ENCODE peak calls at places on chromosomes 4 and X, in five cellular contexts. One of them, this sample, is unnamed.

GRCh38 chr4:15542795-15543194 is 73.1 kb downstream of the CC2D2A start:
- DNase-seq in HCT116: no peak
- DNase-seq in A549: no peak
- DNase-seq in upper lobe of left lung: no peak
- DNase-seq in neuronal stem cell: no peak
- DNase-seq in this sample: no peak

GRCh38 chrX:24651783-24652182 is 4.6 kb upstream of the PCYT1B start:
- DNase-seq in HCT116: no peak
- DNase-seq in A549: no peak
- DNase-seq in upper lobe of left lung: no peak
- DNase-seq in neuronal stem cell: no peak
- DNase-seq in this sample: no peak

GRCh38 chr4:102217775-102218174 is 127.5 kb downstream of the SLC39A8 start:
- DNase-seq in HCT116: no peak
- DNase-seq in A549: no peak
- DNase-seq in upper lobe of left lung: no peak
- DNase-seq in neuronal stem cell: no peak
- DNase-seq in this sample: no peak

GRCh38 chrX:25534096-25534495 is 518.3 kb upstream of the ARX start:
- DNase-seq in HCT116: no peak
- DNase-seq in A549: no peak
- DNase-seq in upper lobe of left lung: no peak
- DNase-seq in neuronal stem cell: no peak
- DNase-seq in this sample: no peak

GRCh38 chr4:130054895-130055294 is 958.9 kb downstream of the C4orf33 start:
- DNase-seq in HCT116: no peak
- DNase-seq in A549: peak; percentile 9
- DNase-seq in upper lobe of left lung: no peak
- DNase-seq in neuronal stem cell: no peak
- DNase-seq in this sample: no peak

GRCh38 chrX:132092439-132093065 is 35.3 kb downstream of the FRMD7 start:
- DNase-seq in HCT116: peak; percentile 52
- DNase-seq in A549: peak; percentile 64
- DNase-seq in upper lobe of left lung: no peak
- DNase-seq in neuronal stem cell: peak; percentile 50
- DNase-seq in this sample: peak; percentile 52

GRCh38 chr4:8401665-8402064 is 38.9 kb downstream of the ACOX3 start:
- DNase-seq in HCT116: no peak
- DNase-seq in A549: no peak
- DNase-seq in upper lobe of left lung: no peak
- DNase-seq in neuronal stem cell: no peak
- DNase-seq in this sample: no peak

GRCh38 chr4:55378617-55379467 is 16.9 kb upstream of the TMEM165 start:
- DNase-seq in HCT116: peak; percentile 60
- DNase-seq in A549: peak; percentile 67
- DNase-seq in upper lobe of left lung: no peak
- DNase-seq in neuronal stem cell: no peak
- DNase-seq in this sample: peak; percentile 50

GRCh38 chr4:788636-789297 is 37.2 kb downstream of the CPLX1 start:
- DNase-seq in HCT116: no peak
- DNase-seq in A549: no peak
- DNase-seq in upper lobe of left lung: no peak
- DNase-seq in neuronal stem cell: no peak
- DNase-seq in this sample: peak; percentile 60

GRCh38 chr4:74158561-74159396 is 861 bp downstream of the MTHFD2L start:
- DNase-seq in HCT116: no peak
- DNase-seq in A549: peak; percentile 3
- DNase-seq in upper lobe of left lung: no peak
- DNase-seq in neuronal stem cell: no peak
- DNase-seq in this sample: no peak

DNA sequence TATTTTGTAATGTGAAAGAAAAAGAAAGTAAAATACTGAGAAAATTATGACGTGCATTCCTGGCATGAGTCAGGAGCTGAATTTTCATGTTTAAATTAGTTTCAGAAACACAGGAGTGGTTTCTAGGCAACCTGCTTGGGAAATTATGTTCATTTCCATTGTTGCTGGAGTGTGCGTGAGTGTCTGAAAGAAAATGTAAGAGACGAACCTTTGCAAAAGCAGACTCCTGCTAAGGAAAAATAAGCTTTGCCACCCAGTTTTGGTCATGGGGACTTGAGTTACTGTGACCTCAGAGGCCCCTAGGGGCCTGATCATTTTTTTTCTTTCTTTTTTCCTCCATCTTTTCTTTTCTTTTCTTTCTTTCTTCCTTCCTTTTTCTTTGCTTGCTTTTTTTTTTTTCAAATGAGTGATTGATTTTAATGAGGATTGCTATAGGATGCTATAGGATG is 18.8 kb upstream of the CHRNA9 start:
- DNase-seq in HCT116: no peak
- DNase-seq in A549: peak; percentile 84
- DNase-seq in upper lobe of left lung: no peak
- DNase-seq in neuronal stem cell: no peak
- DNase-seq in this sample: no peak
- H3K4me3 ChIP-seq in HCT116: peak overlapping the region; percentile 44
- H3K4me3 ChIP-seq in A549: peak overlapping the region; percentile 28
- H3K4me3 ChIP-seq in upper lobe of left lung: no peak overlapping the region
- H3K4me3 ChIP-seq in neuronal stem cell: no peak overlapping the region
- H3K4me3 ChIP-seq in this sample: no peak overlapping the region

DNA sequence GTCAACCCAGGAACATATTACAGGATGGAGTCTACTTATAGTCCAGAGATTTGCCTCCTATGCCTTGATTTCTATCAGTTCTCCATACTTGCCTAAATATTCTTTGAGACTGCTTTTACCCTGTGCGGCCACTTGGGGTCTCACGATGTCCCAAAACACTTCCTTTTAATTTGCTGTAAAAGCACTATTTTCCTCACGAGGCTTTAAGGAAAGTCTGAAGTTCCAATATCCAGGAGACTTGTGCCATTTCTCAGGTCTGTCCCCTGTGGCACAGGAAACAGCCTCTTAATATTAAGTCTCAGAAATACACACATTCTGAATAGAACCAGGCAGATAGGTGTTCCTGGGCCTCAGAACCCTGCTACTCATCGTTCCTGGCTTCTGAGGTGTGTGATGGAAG is 142.9 kb downstream of the TMEM164 start:
- DNase-seq in HCT116: no peak
- DNase-seq in A549: peak; percentile 36
- DNase-seq in upper lobe of left lung: no peak
- DNase-seq in neuronal stem cell: no peak
- DNase-seq in this sample: no peak
- H3K27ac ChIP-seq in HCT116: no peak overlapping the region
- H3K27ac ChIP-seq in A549: peak overlapping the region; percentile 55
- H3K27ac ChIP-seq in upper lobe of left lung: peak overlapping the region; percentile 14
- H3K27ac ChIP-seq in neuronal stem cell: no peak overlapping the region
- H3K27ac ChIP-seq in this sample: no peak overlapping the region

GRCh38 chr4:54054501-54054900 is 9.9 kb downstream of the CHIC2 start:
- DNase-seq in HCT116: no peak
- DNase-seq in A549: no peak
- DNase-seq in upper lobe of left lung: no peak
- DNase-seq in neuronal stem cell: no peak
- DNase-seq in this sample: no peak
- H3K4me3 ChIP-seq in HCT116: no peak overlapping the region
- H3K4me3 ChIP-seq in A549: no peak overlapping the region
- H3K4me3 ChIP-seq in upper lobe of left lung: no peak overlapping the region
- H3K4me3 ChIP-seq in neuronal stem cell: no peak overlapping the region
- H3K4me3 ChIP-seq in this sample: no peak overlapping the region

GRCh38 chr4:11428161-11428700 is 463 bp downstream of the HS3ST1 start:
- DNase-seq in HCT116: no peak
- DNase-seq in A549: no peak
- DNase-seq in upper lobe of left lung: peak; percentile 41
- DNase-seq in neuronal stem cell: peak; percentile 12
- DNase-seq in this sample: no peak
- H3K27ac ChIP-seq in HCT116: peak overlapping the region; percentile 90
- H3K27ac ChIP-seq in A549: peak overlapping the region; percentile 78
- H3K27ac ChIP-seq in upper lobe of left lung: peak overlapping the region; percentile 67
- H3K27ac ChIP-seq in neuronal stem cell: no peak overlapping the region
- H3K27ac ChIP-seq in this sample: peak overlapping the region; percentile 88

GRCh38 chr4:78787392-78788004 is 11.3 kb downstream of the BMP2K start:
- DNase-seq in HCT116: no peak
- DNase-seq in A549: no peak
- DNase-seq in upper lobe of left lung: no peak
- DNase-seq in neuronal stem cell: no peak
- DNase-seq in this sample: no peak
- H3K4me3 ChIP-seq in HCT116: no peak overlapping the region
- H3K4me3 ChIP-seq in A549: no peak overlapping the region
- H3K4me3 ChIP-seq in upper lobe of left lung: no peak overlapping the region
- H3K4me3 ChIP-seq in neuronal stem cell: no peak overlapping the region
- H3K4me3 ChIP-seq in this sample: no peak overlapping the region

DNA sequence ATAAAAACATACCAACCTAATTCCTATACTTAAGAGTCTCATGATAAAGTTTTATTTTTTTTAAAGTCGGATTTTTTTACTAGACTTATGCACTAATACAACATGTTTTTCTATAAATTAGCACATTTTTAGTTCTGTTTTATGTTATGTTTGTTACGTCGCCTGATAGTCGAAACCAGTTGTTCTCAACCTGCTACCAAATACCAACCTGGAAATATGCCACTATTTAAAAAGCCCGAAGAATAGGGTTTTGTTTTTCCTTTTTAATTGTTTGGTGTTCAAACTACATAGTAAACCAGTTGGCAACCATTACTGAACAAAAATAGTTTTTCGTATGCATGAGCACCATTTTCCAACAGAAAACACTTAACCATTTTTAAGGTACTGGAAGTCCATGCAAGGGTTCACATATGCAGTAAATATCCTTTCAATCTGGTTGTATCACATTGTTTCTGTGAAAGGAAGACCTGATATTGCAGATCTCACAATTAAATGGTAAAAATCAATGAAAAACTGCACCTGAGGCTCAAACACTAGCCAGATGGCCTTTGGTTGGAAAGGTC is 1.4 kb downstream of the WDFY3 start:
- DNase-seq in HCT116: no peak
- DNase-seq in A549: no peak
- DNase-seq in upper lobe of left lung: no peak
- DNase-seq in neuronal stem cell: no peak
- DNase-seq in this sample: no peak
- H3K27ac ChIP-seq in HCT116: peak overlapping the region; percentile 88
- H3K27ac ChIP-seq in A549: peak overlapping the region; percentile 98
- H3K27ac ChIP-seq in upper lobe of left lung: peak overlapping the region; percentile 99
- H3K27ac ChIP-seq in neuronal stem cell: peak overlapping the region; percentile 22
- H3K27ac ChIP-seq in this sample: no peak overlapping the region

GRCh38 chr4:125322363-125322730 is 7.6 kb downstream of the FAT4 start:
- DNase-seq in HCT116: no peak
- DNase-seq in A549: no peak
- DNase-seq in upper lobe of left lung: no peak
- DNase-seq in neuronal stem cell: no peak
- DNase-seq in this sample: no peak
- H3K4me3 ChIP-seq in HCT116: no peak overlapping the region
- H3K4me3 ChIP-seq in A549: no peak overlapping the region
- H3K4me3 ChIP-seq in upper lobe of left lung: no peak overlapping the region
- H3K4me3 ChIP-seq in neuronal stem cell: no peak overlapping the region
- H3K4me3 ChIP-seq in this sample: no peak overlapping the region

DNA sequence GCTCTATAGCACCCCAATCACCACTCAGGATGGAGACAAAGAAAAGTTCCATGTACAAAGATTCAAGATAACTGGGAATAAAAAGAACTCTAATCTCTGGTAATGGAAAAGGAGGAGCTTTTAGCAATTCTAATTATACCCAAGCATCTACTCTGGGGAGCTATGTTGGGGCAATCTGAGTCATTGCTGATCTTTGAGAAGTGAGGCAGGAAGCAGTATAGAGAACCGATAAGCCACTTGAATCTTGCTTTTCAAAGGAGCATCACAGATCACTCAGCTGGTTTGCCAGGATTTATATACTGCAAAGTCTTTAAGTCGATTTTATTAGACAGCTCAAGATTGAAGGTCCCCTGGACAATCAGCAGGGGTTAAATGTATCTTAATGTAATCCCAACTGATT is 220.0 kb downstream of the ENOX2 start:
- DNase-seq in HCT116: no peak
- DNase-seq in A549: no peak
- DNase-seq in upper lobe of left lung: no peak
- DNase-seq in neuronal stem cell: no peak
- DNase-seq in this sample: no peak
- H3K27ac ChIP-seq in HCT116: no peak overlapping the region
- H3K27ac ChIP-seq in A549: no peak overlapping the region
- H3K27ac ChIP-seq in upper lobe of left lung: no peak overlapping the region
- H3K27ac ChIP-seq in neuronal stem cell: no peak overlapping the region
- H3K27ac ChIP-seq in this sample: no peak overlapping the region

GRCh38 chr4:76309939-76310549 is 3.5 kb downstream of the STBD1 start:
- DNase-seq in HCT116: no peak
- DNase-seq in A549: no peak
- DNase-seq in upper lobe of left lung: no peak
- DNase-seq in neuronal stem cell: no peak
- DNase-seq in this sample: no peak

GRCh38 chr4:76308548-76308947 is 2.0 kb downstream of the STBD1 start:
- DNase-seq in HCT116: no peak
- DNase-seq in A549: no peak
- DNase-seq in upper lobe of left lung: no peak
- DNase-seq in neuronal stem cell: no peak
- DNase-seq in this sample: no peak

GRCh38 chr4:76305971-76306881 is at the start of gene STBD1:
- DNase-seq in HCT116: peak; percentile 53
- DNase-seq in A549: peak; percentile 69
- DNase-seq in upper lobe of left lung: peak; percentile 94
- DNase-seq in neuronal stem cell: peak; percentile 73
- DNase-seq in this sample: peak; percentile 92

GRCh38 chr4:76306882-76307669 is 543 bp downstream of the STBD1 start:
- DNase-seq in HCT116: no peak
- DNase-seq in A549: peak; percentile 68
- DNase-seq in upper lobe of left lung: peak; percentile 89
- DNase-seq in neuronal stem cell: peak; percentile 48
- DNase-seq in this sample: peak; percentile 77

GRCh38 chr4:76307670-76308014 is 1.1 kb downstream of the STBD1 start:
- DNase-seq in HCT116: no peak
- DNase-seq in A549: no peak
- DNase-seq in upper lobe of left lung: no peak
- DNase-seq in neuronal stem cell: no peak
- DNase-seq in this sample: peak; percentile 30
- H3K4me3 ChIP-seq in HCT116: peak overlapping the region; percentile 72
- H3K4me3 ChIP-seq in A549: peak overlapping the region; percentile 93
- H3K4me3 ChIP-seq in upper lobe of left lung: peak overlapping the region; percentile 71
- H3K4me3 ChIP-seq in neuronal stem cell: no peak overlapping the region
- H3K4me3 ChIP-seq in this sample: peak overlapping the region; percentile 74